ENCODE peak calls at places on chromosomes 2 and 18, in four cellular contexts. F, W, Z and N are unnamed samples.

GRCh38 chr18:33469699-33470098 is 29.2 kb upstream of the CCDC178 start:
- DNase-seq in F (no peak), W (no peak), Z (no peak), N (no peak)

GRCh38 chr18:79442508-79443221 is 46.9 kb downstream of the NFATC1 start:
- DNase-seq in W (no peak), F (no peak), Z (no peak), N (no peak)

GRCh38 chr18:54813305-54813704 is 15.0 kb upstream of the RAB27B start:
- DNase-seq in W (no peak), F (no peak), Z (no peak), N (no peak)

GRCh38 chr18:59719533-59720325 is 22.5 kb upstream of the CCBE1 start:
- DNase-seq in Z (no peak), F (no peak), W (no peak), N (no peak)

GRCh38 chr2:241123816-241124536 is 21.9 kb upstream of the MTERF4 start:
- DNase-seq in W (no peak), Z (no peak), F (no peak), N (no peak)

GRCh38 chr18:43405097-43405496 is 127.8 kb upstream of the SYT4 start:
- DNase-seq in Z (no peak), F (no peak), W (no peak), N (no peak)

GRCh38 chr2:210195066-210195852 is 24.1 kb upstream of the KANSL1L start:
- DNase-seq in W (peak; percentile 51), Z (no peak), F (no peak), N (no peak)

GRCh38 chr2:6730003-6730402 is 135.7 kb downstream of the CMPK2 start:
- DNase-seq in F (no peak), Z (no peak), W (no peak), N (no peak)

GRCh38 chr18:79530821-79531220 is 135.1 kb downstream of the NFATC1 start:
- DNase-seq in F (no peak), W (no peak), Z (no peak), N (no peak)

GRCh38 chr2:8494151-8494550 is 187.7 kb upstream of the ID2 start:
- DNase-seq in W (no peak), Z (no peak), F (no peak), N (no peak)

GRCh38 chr2:98828793-98829371 is 98.0 kb upstream of the MGAT4A start:
- DNase-seq in W (peak; percentile 43), F (no peak), Z (no peak), N (no peak)

GRCh38 chr2:6945821-6946220 is 28.6 kb downstream of the RNF144A start:
- DNase-seq in F (no peak), Z (no peak), W (no peak), N (no peak)

GRCh38 chr2:162115076-162115475 is 37.0 kb downstream of the GCG start:
- DNase-seq in F (no peak), Z (no peak), W (no peak), N (no peak)

GRCh38 chr2:50953021-50953420 is 78.9 kb downstream of the NRXN1 start:
- DNase-seq in W (peak; percentile 1), F (no peak), Z (no peak), N (no peak)

GRCh38 chr2:74379851-74380789 is at the start of gene DCTN1:
- DNase-seq in Z (no peak), F (peak; percentile 35), W (peak; percentile 25), N (peak; percentile 63)

GRCh38 chr18:32405588-32405987 is 65.1 kb downstream of the GAREM1 start:
- DNase-seq in W (no peak), Z (no peak), F (no peak), N (no peak)

GRCh38 chr2:33791625-33792024 is 192.5 kb upstream of the FAM98A start:
- DNase-seq in Z (no peak), F (no peak), W (no peak), N (no peak)

GRCh38 chr2:180456811-180457210 is 449.7 kb upstream of the CWC22 start:
- DNase-seq in F (no peak), W (no peak), Z (no peak), N (no peak)

GRCh38 chr18:13989209-13989608 is 73.9 kb upstream of the MC2R start:
- DNase-seq in Z (no peak), W (no peak), F (no peak), N (no peak)

GRCh38 chr18:55859116-55859515 is 271.1 kb upstream of the TCF4 start:
- DNase-seq in F (no peak), Z (no peak), W (no peak), N (no peak)

GRCh38 chr2:50879457-50879856 is 152.5 kb downstream of the NRXN1 start:
- DNase-seq in Z (no peak), F (no peak), W (no peak), N (no peak)

GRCh38 chr2:12717191-12717987 is 653 bp downstream of the TRIB2 start:
- DNase-seq in Z (no peak), F (peak; percentile 40), W (no peak), N (no peak)

GRCh38 chr2:12716250-12717190 is at the start of gene TRIB2:
- DNase-seq in F (peak; percentile 41), W (peak; percentile 41), Z (no peak), N (no peak)

GRCh38 chr2:12714391-12715221 is 2.1 kb upstream of the TRIB2 start:
- DNase-seq in W (no peak), Z (no peak), F (no peak), N (no peak)

GRCh38 chr2:12715258-12715865 is 1.4 kb upstream of the TRIB2 start:
- DNase-seq in Z (no peak), F (no peak), W (no peak), N (no peak)

DNA sequence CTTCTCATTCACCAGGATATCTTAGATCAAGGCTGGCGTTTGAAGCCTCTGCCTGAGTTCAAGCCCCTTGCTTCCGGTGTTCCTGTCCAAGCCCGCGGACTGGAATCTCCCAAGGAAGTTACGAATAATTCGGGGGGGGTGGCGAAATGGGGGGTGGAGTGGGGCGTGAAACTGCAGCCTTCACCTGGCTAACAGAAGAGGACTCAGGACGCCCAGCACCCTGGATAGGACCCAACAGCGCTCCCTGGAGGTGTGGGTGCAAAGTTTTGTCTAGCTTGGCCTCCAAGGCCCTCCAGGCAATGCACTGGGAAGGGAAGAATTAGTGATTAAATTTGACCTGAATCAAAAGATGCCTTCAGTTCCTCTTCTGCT is 872 bp upstream of the TRIB2 start:
- DNase-seq in W (peak; percentile 54), F (peak; percentile 45), Z (no peak), N (peak; percentile 68)
- TF ChIP-seq CHD2 in W (no peak), F (no peak), Z (no peak), N (no peak)

GRCh38 chr18:49400398-49401072 is 59.9 kb downstream of the DYM start:
- DNase-seq in Z (no peak), W (peak; percentile 1), F (peak; percentile 12), N (no peak)

GRCh38 chr18:49393011-49393410 is 67.4 kb downstream of the DYM start:
- DNase-seq in W (no peak), Z (no peak), F (no peak), N (no peak)

GRCh38 chr18:49398331-49398730 is 62.1 kb downstream of the DYM start:
- DNase-seq in W (no peak), Z (no peak), F (no peak), N (no peak)

GRCh38 chr18:49394191-49394590 is 66.3 kb downstream of the DYM start:
- DNase-seq in F (no peak), W (no peak), Z (no peak), N (no peak)

GRCh38 chr18:49399003-49399402 is 61.4 kb downstream of the DYM start:
- DNase-seq in W (no peak), Z (no peak), F (no peak), N (no peak)
- TF ChIP-seq CHD2 in W (no peak), Z (no peak), F (no peak), N (no peak)

GRCh38 chr18:9887992-9888391 is 2.2 kb downstream of the TXNDC2 start:
- DNase-seq in W (no peak), Z (no peak), F (no peak), N (no peak)
- TF ChIP-seq CHD2 in W (no peak), Z (no peak), F (no peak), N (no peak)

GRCh38 chr2:46847185-46847710 is 68.4 kb downstream of the MCFD2 start:
- DNase-seq in F (peak; percentile 52), W (peak; percentile 77), Z (no peak), N (no peak)
- TF ChIP-seq CHD2 in F (no peak), W (no peak), Z (no peak), N (no peak)